ENCODE peak calls at places on chromosomes 2 and 18, in eight cellular contexts. Y is spleen, W is gastrocnemius medialis, S is prostate gland, Z is lower lobe of right lung, P is cardiac muscle cell, A is pancreas, G is ovary. M is an unnamed sample.
A peak's percentile ranks its signal among the peaks of the same experiment; 100 is the strongest.

GRCh38 chr18:55405655-55406373 is 182.2 kb downstream of the TCF4 start:
- DNase-seq in P (peak; percentile 55), Z (peak; percentile 51), W (peak; percentile 92), A (no peak), Y (no peak), S (peak; percentile 61), G (peak; percentile 86), M (peak; percentile 91)

GRCh38 chr2:216533504-216534068 is 34.9 kb downstream of the RPL37A start:
- DNase-seq in P (no peak), W (no peak), A (no peak), Y (no peak), Z (no peak), S (peak; percentile 65), G (no peak), M (no peak)

GRCh38 chr2:215612770-215613169 is 176.9 kb upstream of the FN1 start:
- DNase-seq in A (no peak), W (no peak), P (no peak), S (no peak), Y (no peak), G (no peak), Z (no peak), M (no peak)

GRCh38 chr18:47115205-47115604 is 35.1 kb downstream of the HDHD2 start:
- DNase-seq in Y (no peak), A (no peak), W (no peak), P (no peak), S (no peak), Z (no peak), G (no peak), M (no peak)

GRCh38 chr2:40371525-40372277 is 80.2 kb downstream of the SLC8A1 start:
- DNase-seq in W (no peak), S (no peak), G (no peak), A (no peak), P (peak; percentile 51), Y (no peak), Z (no peak), M (peak; percentile 68)

GRCh38 chr2:213229814-213230213 is 54.5 kb upstream of the SPAG16 start:
- DNase-seq in S (no peak), Y (no peak), W (no peak), P (no peak), G (no peak), A (no peak), Z (no peak), M (no peak)

GRCh38 chr2:191916826-191917225 is 69.9 kb upstream of the CAVIN2 start:
- DNase-seq in P (no peak), W (no peak), G (no peak), Z (no peak), Y (no peak), A (no peak), S (no peak), M (no peak)

GRCh38 chr2:16005819-16006536 is 65.6 kb downstream of the MYCN start:
- DNase-seq in Z (peak; percentile 66), S (no peak), A (no peak), P (no peak), Y (no peak), W (peak; percentile 26), G (no peak), M (peak; percentile 69)

GRCh38 chr18:73715228-73715670 is 432.4 kb downstream of the FBXO15 start:
- DNase-seq in Z (no peak), G (no peak), Y (no peak), A (no peak), W (no peak), P (no peak), S (no peak), M (no peak)

GRCh38 chr18:77084757-77085035 is 47.9 kb downstream of the MBP start:
- DNase-seq in G (no peak), W (no peak), A (no peak), Z (no peak), Y (no peak), P (no peak), S (no peak), M (no peak)

GRCh38 chr18:52409732-52410131 is 69.7 kb downstream of the DCC start:
- DNase-seq in S (no peak), P (no peak), Z (no peak), A (no peak), G (no peak), W (no peak), Y (no peak), M (no peak)

GRCh38 chr2:53476800-53477199 is 290.8 kb upstream of the CHAC2 start:
- DNase-seq in A (no peak), P (no peak), Z (no peak), Y (no peak), G (no peak), W (no peak), S (no peak), M (no peak)

GRCh38 chr18:62944454-62944853 is 229.1 kb downstream of the PHLPP1 start:
- DNase-seq in Z (no peak), W (no peak), A (no peak), G (no peak), S (no peak), P (peak; percentile 54), Y (no peak), M (no peak)

GRCh38 chr2:57842531-57842930 is 204.1 kb upstream of the VRK2 start:
- DNase-seq in S (no peak), Z (no peak), G (no peak), W (no peak), A (no peak), Y (no peak), P (no peak), M (no peak)

GRCh38 chr2:216865658-216866057 is 5.8 kb upstream of the TNP1 start:
- DNase-seq in Z (no peak), A (no peak), Y (no peak), P (no peak), G (no peak), S (no peak), W (no peak), M (no peak)

GRCh38 chr2:169485650-169486138 is 6.4 kb downstream of the BBS5 start:
- DNase-seq in P (no peak), W (no peak), A (no peak), Y (no peak), Z (no peak), S (no peak), G (no peak), M (no peak)

GRCh38 chr18:449374-449773 is 51.1 kb downstream of the COLEC12 start:
- DNase-seq in A (peak; percentile 90), G (no peak), S (peak; percentile 47), W (no peak), Z (peak; percentile 64), P (peak; percentile 81), Y (no peak), M (no peak)

GRCh38 chr2:177211602-177212105 is 940 bp upstream of the HNRNPA3 start:
- DNase-seq in Y (no peak), A (no peak), S (no peak), W (no peak), G (no peak), Z (no peak), P (no peak), M (no peak)

GRCh38 chr18:48848641-48849143 is 102.1 kb downstream of the SMAD7 start:
- DNase-seq in W (no peak), Y (no peak), G (no peak), P (no peak), S (peak; percentile 57), Z (no peak), A (no peak), M (peak; percentile 70)

GRCh38 chr2:197878792-197879191 is 74.4 kb downstream of the PLCL1 start:
- DNase-seq in Z (no peak), P (no peak), W (no peak), Y (no peak), S (peak; percentile 49), G (no peak), A (no peak), M (no peak)

GRCh38 chr2:229714080-229714735 is at the start of gene DNER:
- DNase-seq in P (peak; percentile 63), S (peak; percentile 30), A (peak; percentile 74), G (no peak), Y (peak; percentile 79), W (no peak), Z (peak; percentile 48), M (no peak)

GRCh38 chr2:24813645-24814257 is 20.5 kb downstream of the CENPO start:
- DNase-seq in W (no peak), Y (no peak), Z (no peak), P (no peak), A (no peak), S (no peak), G (no peak), M (no peak)

DNA sequence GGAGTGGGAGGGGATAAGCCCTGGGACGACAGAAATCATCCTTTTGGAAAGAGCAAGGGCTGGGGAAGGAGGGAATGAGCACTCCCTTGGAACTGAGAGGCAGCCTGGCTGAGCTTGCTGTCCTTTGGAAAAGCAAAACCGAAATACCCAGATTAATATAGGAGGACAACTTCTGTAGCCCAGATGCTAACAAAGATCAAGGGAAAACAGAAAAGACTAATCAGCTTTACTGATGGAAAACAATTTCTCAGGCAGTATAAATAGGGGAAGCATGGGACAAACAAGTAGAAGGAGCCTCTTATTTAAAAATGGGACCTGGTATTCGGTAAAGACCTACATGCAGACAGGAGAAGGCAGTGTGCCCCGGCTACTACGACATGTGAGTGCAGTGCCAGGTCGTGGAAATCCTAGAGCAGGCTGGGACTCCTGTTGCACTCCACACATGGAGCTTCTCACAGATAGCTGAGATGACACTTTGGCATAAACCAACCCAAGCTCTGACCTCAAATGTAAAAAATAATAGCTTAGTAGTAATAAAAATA is 775 bp upstream of the DSEL start:
- DNase-seq in Z (peak; percentile 43), A (peak; percentile 21), Y (no peak), S (no peak), G (peak; percentile 57), P (peak; percentile 11), W (peak; percentile 19), M (peak; percentile 65)
- H3K27ac ChIP-seq in Z (peak overlapping the region; percentile 69), A (peak overlapping the region; percentile 75), Y (peak overlapping the region; percentile 62), S (peak overlapping the region; percentile 74), G (peak overlapping the region; percentile 40), P (no peak overlapping the region), W (peak overlapping the region; percentile 69), M (peak overlapping the region; percentile 73)

DNA sequence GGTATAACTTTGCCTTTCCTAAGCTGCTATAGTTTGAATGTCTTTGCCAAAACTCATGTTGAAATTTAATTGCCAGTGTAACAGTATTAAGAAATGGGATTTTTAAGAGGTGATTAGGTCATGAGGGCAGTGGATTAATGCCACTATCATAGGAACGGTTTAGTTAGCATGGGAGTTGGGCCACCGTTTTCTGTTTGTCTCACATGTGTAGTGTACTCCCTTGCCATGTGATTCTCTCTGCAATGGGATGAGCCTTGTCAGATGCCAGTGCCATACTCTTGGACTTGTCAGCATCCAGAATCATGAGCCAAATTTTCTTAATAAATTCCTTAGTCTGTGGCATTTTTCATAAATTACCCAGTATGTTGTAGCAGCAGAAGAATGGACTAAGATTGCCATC is 388.9 kb upstream of the RGPD4 start:
- DNase-seq in P (no peak), Z (no peak), W (no peak), G (no peak), S (no peak), Y (no peak), A (no peak), M (no peak)
- H3K4me3 ChIP-seq in P (no peak overlapping the region), Z (no peak overlapping the region), W (no peak overlapping the region), G (no peak overlapping the region), S (no peak overlapping the region), Y (no peak overlapping the region), A (no peak overlapping the region), M (no peak overlapping the region)

GRCh38 chr2:63320669-63321068 is 267.6 kb downstream of the WDPCP start:
- DNase-seq in W (no peak), Y (no peak), Z (no peak), P (no peak), A (no peak), G (no peak), S (no peak), M (no peak)
- H3K9me3 ChIP-seq in W (peaks cover 3% of the 10 kb centered on the region), Y (peaks cover 66% of the 10 kb centered on the region), Z (peaks cover 25% of the 10 kb centered on the region), P (no peaks in the 10 kb centered on the region), A (no peaks in the 10 kb centered on the region), G (peaks cover 3% of the 10 kb centered on the region), S (no peaks in the 10 kb centered on the region), M (peaks cover 2% of the 10 kb centered on the region)

GRCh38 chr2:21317131-21317530 is 193.4 kb downstream of the TDRD15 start:
- DNase-seq in S (no peak), W (no peak), P (peak; percentile 87), A (no peak), Z (peak; percentile 48), Y (no peak), G (peak; percentile 45), M (no peak)
- H3K27ac ChIP-seq in S (no peak overlapping the region), W (no peak overlapping the region), P (no peak overlapping the region), A (peak overlapping the region; percentile 40), Z (no peak overlapping the region), Y (no peak overlapping the region), G (no peak overlapping the region), M (no peak overlapping the region)

M was measured in aorta.